ENCODE peak calls at places on chromosome X, in four cellular contexts. R is K562, X is GM12878, M is HepG2. I is an unnamed sample.

GRCh38 chrX:40778861-40779575 is 43.7 kb upstream of the MED14 start:
- DNase-seq in R (no peak), X (no peak), M (no peak), I (peak; percentile 36)

GRCh38 chrX:130109429-130110378 is 593 bp downstream of the ELF4 start:
- DNase-seq in R (peak; percentile 45), X (no peak), M (no peak), I (no peak)

GRCh38 chrX:96438803-96439202 is 245.8 kb upstream of the DIAPH2 start:
- DNase-seq in R (no peak), X (no peak), M (no peak), I (no peak)

GRCh38 chrX:102008901-102009300 is 77.1 kb upstream of the ZMAT1 start:
- DNase-seq in R (no peak), X (no peak), M (no peak), I (no peak)

GRCh38 chrX:141652315-141652714 is 46.2 kb downstream of the SPANXD start:
- DNase-seq in R (no peak), X (no peak), M (no peak), I (no peak)

GRCh38 chrX:9703406-9703805 is 62.2 kb downstream of the GPR143 start:
- DNase-seq in R (no peak), X (no peak), M (no peak), I (no peak)

GRCh38 chrX:119501511-119502148 is 33.4 kb downstream of the SLC25A5 start:
- DNase-seq in R (no peak), X (no peak), M (no peak), I (no peak)

GRCh38 chrX:114162068-114162735 is 421.7 kb upstream of the HTR2C start:
- DNase-seq in R (no peak), X (no peak), M (peak; percentile 0), I (no peak)

GRCh38 chrX:18406531-18407266 is 18.7 kb upstream of the CDKL5 start:
- DNase-seq in R (no peak), X (no peak), M (no peak), I (no peak)

GRCh38 chrX:71976753-71977152 is 66.1 kb downstream of the NHSL2 start:
- DNase-seq in R (no peak), X (no peak), M (no peak), I (no peak)

GRCh38 chrX:40651620-40652223 is 4.4 kb upstream of the CXorf38 start:
- DNase-seq in R (peak; percentile 30), X (no peak), M (peak; percentile 52), I (peak; percentile 45)

GRCh38 chrX:96440941-96441340 is 243.7 kb upstream of the DIAPH2 start:
- DNase-seq in R (no peak), X (no peak), M (no peak), I (no peak)

GRCh38 chrX:40105016-40105790 is 7.4 kb upstream of the BCOR start:
- DNase-seq in R (peak; percentile 36), X (no peak), M (no peak), I (no peak)

GRCh38 chrX:129534816-129535578 is 5.1 kb upstream of the OCRL start:
- DNase-seq in R (no peak), X (no peak), M (no peak), I (no peak)

GRCh38 chrX:386239-386767 is 404 bp downstream of the PPP2R3B start:
- DNase-seq in R (no peak), X (no peak), M (no peak), I (no peak)

GRCh38 chrX:3143043-3143799 is 102.0 kb downstream of the ARSF start:
- DNase-seq in R (no peak), X (no peak), M (peak; percentile 0), I (peak; percentile 48)

GRCh38 chrX:10514891-10515290 is 105.5 kb downstream of the MID1 start:
- DNase-seq in R (no peak), X (no peak), M (no peak), I (no peak)

GRCh38 chrX:49042581-49043219 is 457 bp downstream of the TFE3 start:
- DNase-seq in R (peak; percentile 5), X (no peak), M (no peak), I (no peak)

GRCh38 chrX:46704767-46705386 is 54.0 kb downstream of the SLC9A7 start:
- DNase-seq in R (no peak), X (peak; percentile 83), M (no peak), I (no peak)

GRCh38 chrX:4809571-4809970 is 1096.1 kb upstream of the PRKX start:
- DNase-seq in R (no peak), X (no peak), M (no peak), I (no peak)

GRCh38 chrX:82127228-82128123 is 925.6 kb downstream of the SH3BGRL start:
- DNase-seq in R (no peak), X (peak; percentile 2), M (no peak), I (no peak)

GRCh38 chrX:776529-777230 is 146.1 kb downstream of the SHOX start:
- DNase-seq in R (no peak), X (no peak), M (no peak), I (peak; percentile 57)

GRCh38 chrX:129665916-129666644 is 11.3 kb upstream of the APLN start:
- DNase-seq in R (no peak), X (no peak), M (no peak), I (peak; percentile 26)

GRCh38 chrX:10648608-10649007 is 28.2 kb upstream of the MID1 start:
- DNase-seq in R (no peak), X (no peak), M (no peak), I (no peak)

DNA sequence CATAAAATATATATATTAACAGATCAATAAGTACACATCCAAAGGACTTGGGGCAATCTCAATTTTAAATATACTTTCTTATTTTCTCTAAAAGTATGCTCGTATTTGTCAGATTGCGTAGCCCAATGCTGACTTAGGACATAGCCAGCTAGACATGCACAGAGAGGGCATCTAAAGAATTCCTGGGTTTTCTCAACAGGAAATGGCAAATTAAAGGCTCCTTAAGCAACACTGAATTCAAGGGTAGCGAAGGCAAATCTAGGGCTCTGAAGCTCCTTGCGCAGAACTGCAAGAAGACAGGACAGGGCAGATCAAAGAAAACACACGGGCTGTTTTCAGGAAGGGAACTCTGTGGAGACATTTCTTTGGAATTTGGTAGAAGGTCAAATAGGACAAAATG is 94.6 kb upstream of the FTHL17 start:
- DNase-seq in R (no peak), X (no peak), M (no peak), I (no peak)
- H3K4me2 ChIP-seq in R (no peak overlapping the region), X (no peak overlapping the region), M (no peak overlapping the region), I (no peak overlapping the region)

GRCh38 chrX:140503230-140503585 is 1.7 kb downstream of the SOX3 start:
- DNase-seq in R (no peak), X (no peak), M (no peak), I (no peak)
- TF ChIP-seq EZH2 in R (no peak), X (no peak), M (no peak), I (no peak)

GRCh38 chrX:69031181-69031580 is 134.1 kb downstream of the PJA1 start:
- DNase-seq in R (no peak), X (no peak), M (peak; percentile 6), I (peak; percentile 10)
- TF ChIP-seq ZBTB33 in R (no peak), X (no peak), M (no peak), I (no peak)

GRCh38 chrX:74246524-74246923 is 57.5 kb upstream of the ZCCHC13 start:
- DNase-seq in R (no peak), X (no peak), M (no peak), I (no peak)

GRCh38 chrX:74238771-74239170 is 65.2 kb upstream of the ZCCHC13 start:
- DNase-seq in R (no peak), X (no peak), M (no peak), I (no peak)

GRCh38 chrX:74242050-74242449 is 61.9 kb upstream of the ZCCHC13 start:
- DNase-seq in R (no peak), X (no peak), M (peak; percentile 89), I (no peak)

DNA sequence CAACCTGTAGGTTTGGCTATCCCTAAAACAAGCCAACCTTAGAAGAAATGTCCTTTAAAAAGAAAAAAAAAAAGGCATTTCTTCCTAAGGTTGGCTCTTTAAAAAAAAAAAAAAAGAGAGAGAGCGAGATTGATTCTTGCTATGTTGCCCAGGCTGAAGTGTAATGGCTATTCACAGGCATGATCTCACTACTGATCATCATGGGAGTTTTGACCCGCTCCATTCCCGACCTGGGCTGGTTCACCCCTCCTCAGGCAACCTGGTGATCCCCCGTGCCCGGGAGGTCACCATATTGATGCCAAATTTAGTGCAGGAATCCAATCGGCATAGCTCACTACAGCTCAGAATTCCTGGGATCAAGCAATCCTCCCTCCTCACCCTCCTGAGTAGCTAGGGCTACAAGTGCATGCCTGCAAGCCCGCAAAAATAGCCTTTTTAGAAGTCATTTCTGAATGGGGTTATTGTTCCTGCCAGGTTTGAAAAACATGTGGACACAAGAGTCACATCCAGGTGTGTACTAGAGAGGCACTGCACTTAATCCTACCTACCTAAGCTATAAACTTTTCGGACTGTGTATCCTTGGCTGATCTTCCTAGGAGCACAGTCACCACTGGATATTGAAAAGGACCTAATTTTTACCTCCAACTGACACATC is 61.4 kb upstream of the ZCCHC13 start:
- DNase-seq in R (no peak), X (no peak), M (peak; percentile 76), I (no peak)
- H3K4me2 ChIP-seq in R (no peak overlapping the region), X (no peak overlapping the region), M (peak overlapping the region; percentile 59), I (peak overlapping the region; percentile 50)

GRCh38 chrX:25012793-25013592 is 2.8 kb downstream of the ARX start:
- DNase-seq in R (peak; percentile 32), X (no peak), M (no peak), I (no peak)
- TF ChIP-seq EZH2 in R (no peak), X (no peak), M (no peak), I (no peak)

GRCh38 chrX:57902633-57903032 is 7.6 kb downstream of the ZXDA start:
- DNase-seq in R (no peak), X (no peak), M (no peak), I (no peak)

GRCh38 chrX:57905141-57905540 is 5.1 kb downstream of the ZXDA start:
- DNase-seq in R (no peak), X (no peak), M (no peak), I (no peak)

GRCh38 chrX:57904481-57904880 is 5.8 kb downstream of the ZXDA start:
- DNase-seq in R (no peak), X (no peak), M (no peak), I (no peak)

GRCh38 chrX:57899064-57899463 is 11.2 kb downstream of the ZXDA start:
- DNase-seq in R (no peak), X (no peak), M (no peak), I (no peak)

GRCh38 chrX:57900961-57901360 is 9.3 kb downstream of the ZXDA start:
- DNase-seq in R (no peak), X (no peak), M (no peak), I (no peak)
- TF ChIP-seq ZBTB33 in R (no peak), X (no peak), M (no peak), I (no peak)

GRCh38 chrX:140053841-140054240 is 88.5 kb upstream of the CXorf66 start:
- DNase-seq in R (no peak), X (no peak), M (no peak), I (no peak)

DNA sequence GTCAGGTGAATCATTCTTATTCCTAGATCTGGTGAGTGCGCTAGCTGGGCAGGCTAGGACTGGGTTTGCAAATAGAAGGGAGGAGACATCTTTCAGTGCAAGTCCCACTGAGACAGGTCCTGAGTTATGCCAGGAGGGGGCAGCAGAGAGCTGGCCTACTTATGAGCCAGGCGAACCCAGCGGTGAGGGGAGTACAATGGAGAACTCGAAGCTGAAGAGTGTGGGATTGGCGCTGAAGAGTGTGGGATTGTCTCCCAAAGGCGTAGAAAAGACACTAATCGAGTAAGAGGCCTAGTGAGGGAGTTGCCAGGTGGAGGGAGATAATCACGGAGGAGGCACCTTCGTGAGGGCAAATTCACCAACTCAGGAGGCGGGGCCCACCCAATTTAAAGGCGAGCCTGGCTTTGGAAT is 91.7 kb upstream of the CXorf66 start:
- DNase-seq in R (peak; percentile 71), X (peak; percentile 5), M (peak; percentile 51), I (peak; percentile 24)
- H3K4me2 ChIP-seq in R (no peak overlapping the region), X (no peak overlapping the region), M (no peak overlapping the region), I (no peak overlapping the region)